ENCODE peak calls at places on chromosomes 11 and 22, in nine cellular contexts. A is fibroblast of pulmonary artery, Q is GM23338, F is body of pancreas, V is cardiac muscle cell, O is colonic mucosa, P is heart left ventricle, Y is lower leg skin, M is choroid plexus epithelial cell. K is an unnamed sample.
A peak's percentile ranks its signal among the peaks of the same experiment; 100 is the strongest.

GRCh38 chr22:42693055-42693762 is 27.5 kb downstream of the A4GALT start:
- DNase-seq in F (no peak), V (no peak), P (no peak), O (no peak), Q (no peak), M (no peak), Y (no peak), A (no peak), K (no peak)

GRCh38 chr11:90288207-90288821 is 65.5 kb upstream of the CHORDC1 start:
- DNase-seq in Y (no peak), Q (peak; percentile 57), M (peak; percentile 44), P (no peak), O (no peak), A (peak; percentile 17), F (no peak), V (peak; percentile 9), K (no peak)

GRCh38 chr11:19193916-19194315 is 7.9 kb downstream of the CSRP3 start:
- DNase-seq in Y (no peak), Q (no peak), V (no peak), A (no peak), F (no peak), P (no peak), O (no peak), M (peak; percentile 27), K (no peak)

GRCh38 chr22:49205401-49205800 is 622.3 kb downstream of the BRD1 start:
- DNase-seq in F (no peak), O (no peak), V (no peak), A (no peak), Q (no peak), M (no peak), P (peak; percentile 7), Y (no peak), K (no peak)

GRCh38 chr11:455566-456147 is 5.6 kb downstream of the PTDSS2 start:
- DNase-seq in V (no peak), Y (no peak), A (no peak), P (no peak), F (no peak), O (no peak), M (no peak), Q (no peak), K (no peak)

GRCh38 chr22:48376936-48377335 is 1450.7 kb downstream of the BRD1 start:
- DNase-seq in M (no peak), F (no peak), V (no peak), O (no peak), A (no peak), P (no peak), Q (no peak), Y (no peak), K (no peak)

GRCh38 chr11:128552783-128553661 is 34.3 kb downstream of the ETS1 start:
- DNase-seq in Y (no peak), V (peak; percentile 88), Q (no peak), F (no peak), A (peak; percentile 72), P (no peak), M (no peak), O (no peak), K (no peak)

GRCh38 chr22:48554893-48555552 is 1272.7 kb downstream of the BRD1 start:
- DNase-seq in F (no peak), A (no peak), V (no peak), M (no peak), O (no peak), Y (no peak), P (no peak), Q (peak; percentile 53), K (no peak)

GRCh38 chr11:119688362-119688761 is 40.6 kb downstream of the NECTIN1 start:
- DNase-seq in A (no peak), P (no peak), V (no peak), Y (no peak), F (no peak), O (no peak), M (no peak), Q (no peak), K (no peak)

GRCh38 chr11:3170756-3171670 is 5.9 kb upstream of the OSBPL5 start:
- DNase-seq in P (no peak), Q (no peak), M (no peak), F (no peak), Y (no peak), O (no peak), V (no peak), A (no peak), K (no peak)

GRCh38 chr11:3169235-3169951 is 4.3 kb upstream of the OSBPL5 start:
- DNase-seq in P (peak; percentile 48), F (peak; percentile 60), O (no peak), Y (no peak), A (peak; percentile 77), V (peak; percentile 82), M (peak; percentile 65), Q (peak; percentile 71), K (no peak)

GRCh38 chr11:3171931-3172560 is 6.9 kb upstream of the OSBPL5 start:
- DNase-seq in A (no peak), Y (no peak), V (no peak), M (no peak), O (no peak), F (no peak), P (no peak), Q (no peak), K (no peak)

GRCh38 chr11:3167143-3168119 is 2.3 kb upstream of the OSBPL5 start:
- DNase-seq in A (no peak), F (no peak), V (no peak), O (no peak), M (no peak), Y (no peak), Q (no peak), P (no peak), K (no peak)

DNA sequence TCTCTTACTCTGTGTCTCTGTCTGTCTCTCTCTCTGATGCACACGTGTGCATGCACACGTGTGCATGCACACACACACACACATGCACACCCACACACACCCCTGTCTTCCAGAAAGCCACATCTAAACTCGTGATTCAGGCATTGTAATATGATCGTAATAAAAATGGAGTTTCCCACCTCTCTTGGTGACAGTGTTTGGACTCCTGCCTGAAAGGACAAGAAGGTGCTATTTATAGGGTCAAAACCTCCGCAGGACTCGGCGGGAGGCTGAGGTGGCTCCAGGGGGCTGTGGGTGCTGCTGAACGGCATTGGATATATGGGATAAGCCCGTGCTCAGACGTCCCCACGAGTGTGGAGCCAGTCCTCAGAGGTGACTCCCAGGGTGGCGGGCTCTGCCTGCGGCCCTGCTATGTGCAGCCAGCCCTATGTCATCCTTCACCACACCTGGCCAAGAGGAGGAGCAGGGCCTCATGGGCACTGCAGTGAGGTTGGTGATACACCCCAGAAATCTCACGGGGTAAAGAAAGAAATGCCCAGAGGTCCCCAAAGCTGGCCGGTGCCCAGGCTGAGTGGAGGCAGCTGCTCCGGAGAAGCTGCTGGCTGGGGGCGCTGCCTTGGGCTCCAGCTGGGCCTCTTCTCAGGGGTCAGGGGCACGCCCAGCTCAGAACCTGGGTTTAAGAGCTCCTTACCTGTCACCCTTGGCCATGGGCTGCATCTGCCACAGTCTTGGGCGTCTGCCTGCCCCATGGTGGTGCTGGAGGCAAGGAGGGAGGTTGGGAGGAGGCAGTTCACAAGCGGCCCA is 5.0 kb upstream of the OSBPL5 start:
- DNase-seq in Q (no peak), V (no peak), A (no peak), Y (no peak), O (no peak), F (peak; percentile 48), M (no peak), P (no peak), K (no peak)
- H3K4me3 ChIP-seq in Q (no peak overlapping the region), V (no peak overlapping the region), A (no peak overlapping the region), Y (no peak overlapping the region), O (no peak overlapping the region), F (no peak overlapping the region), M (peak overlapping the region; percentile 51), P (peak overlapping the region; percentile 30), K (peak overlapping the region; percentile 58)

GRCh38 chr22:36419177-36419911 is 31.6 kb upstream of the MYH9 start:
- DNase-seq in F (no peak), A (peak; percentile 78), Y (no peak), Q (peak; percentile 38), O (peak; percentile 86), P (peak; percentile 54), M (peak; percentile 93), V (peak; percentile 88), K (peak; percentile 91)
- H3K4me3 ChIP-seq in F (no peak overlapping the region), A (no peak overlapping the region), Y (no peak overlapping the region), Q (no peak overlapping the region), O (peak overlapping the region; percentile 28), P (peak overlapping the region; percentile 17), M (peak overlapping the region; percentile 24), V (no peak overlapping the region), K (peak overlapping the region; percentile 17)

GRCh38 chr11:1964955-1965354 is 17.8 kb downstream of the MRPL23 start:
- DNase-seq in M (no peak), V (no peak), Q (no peak), A (no peak), P (peak; percentile 3), O (no peak), Y (no peak), F (no peak), K (no peak)
- H3K4me3 ChIP-seq in M (no peak overlapping the region), V (no peak overlapping the region), Q (no peak overlapping the region), A (no peak overlapping the region), P (no peak overlapping the region), O (no peak overlapping the region), Y (no peak overlapping the region), F (no peak overlapping the region), K (no peak overlapping the region)

DNA sequence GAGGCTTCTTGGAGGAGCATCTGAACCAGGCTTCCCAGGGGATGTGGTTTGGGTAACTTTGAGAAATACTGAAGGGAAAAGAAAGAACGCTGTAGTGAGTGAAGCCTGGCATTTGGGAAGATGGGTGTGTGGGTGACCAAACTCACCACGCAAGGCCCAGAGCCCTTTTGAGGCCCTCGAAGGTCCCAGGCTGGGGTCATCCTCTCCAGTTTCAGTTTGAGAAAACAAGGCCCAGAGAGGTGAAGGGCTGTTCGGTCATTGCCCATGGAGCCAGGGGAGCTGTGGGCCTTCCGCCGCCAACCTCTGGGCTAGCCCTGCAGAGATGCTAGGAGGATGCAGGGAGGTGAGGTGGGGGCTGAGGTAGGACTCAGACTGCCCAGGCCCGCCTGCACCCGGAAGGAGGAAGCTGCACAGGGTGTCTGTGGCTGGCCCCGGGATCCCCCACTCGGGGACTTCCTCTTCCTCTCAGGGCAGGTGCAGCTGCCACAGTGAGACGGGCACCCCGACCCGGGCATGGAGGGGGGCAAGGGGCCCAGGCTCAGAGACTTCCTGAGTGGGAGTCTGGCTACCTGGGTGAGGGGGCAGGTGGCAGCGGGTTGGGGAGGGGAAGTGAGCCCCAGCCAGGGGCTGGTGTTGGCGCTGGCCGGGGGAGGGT is at the start of gene CCDC88B:
- DNase-seq in O (peak; percentile 70), V (no peak), F (no peak), P (no peak), Y (no peak), M (no peak), A (no peak), Q (no peak), K (no peak)
- H3K4me3 ChIP-seq in O (peak within 1 kb of the TSS; percentile 19), V (no peak within 1 kb of the TSS), F (no peak within 1 kb of the TSS), P (no peak within 1 kb of the TSS), Y (no peak within 1 kb of the TSS), M (no peak within 1 kb of the TSS), A (no peak within 1 kb of the TSS), Q (peak within 1 kb of the TSS; percentile 74), K (no peak within 1 kb of the TSS)